ENCODE peak calls at places on chromosomes 1 and 21, in eight cellular contexts. W is breast epithelium; O is H4; C is activated T-cell treated with anti-CD3 and anti-CD28 coated beads, Interleukin-2, amount 50 U/mL, for 48 hours; J is cardiac muscle cell; G is endothelial cell; Y is right lobe of liver; D is HS-5. B is an unnamed sample.

GRCh38 chr1:176720835-176721234 is 257.9 kb downstream of the PAPPA2 start:
- DNase-seq in G (no peak), D (no peak), O (no peak), C (no peak), J (no peak), Y (no peak), W (no peak), B (no peak)

GRCh38 chr1:31955917-31956736 is 18.0 kb upstream of the PTP4A2 start:
- DNase-seq in C (peak), G (peak), D (peak), W (peak), O (peak), Y (peak), J (peak), B (peak)

GRCh38 chr1:52503706-52504105 is 49.2 kb downstream of the TUT4 start:
- DNase-seq in C (no peak), Y (no peak), O (no peak), J (no peak), G (no peak), D (no peak), W (no peak), B (no peak)

GRCh38 chr1:9908846-9909221 is 1.2 kb downstream of the CTNNBIP1 start:
- DNase-seq in D (no peak), G (no peak), W (no peak), C (no peak), O (no peak), Y (no peak), J (no peak), B (no peak)

GRCh38 chr1:77636864-77637263 is 45.6 kb downstream of the ZZZ3 start:
- DNase-seq in Y (no peak), O (no peak), W (no peak), J (no peak), G (no peak), C (no peak), D (no peak), B (no peak)

GRCh38 chr1:19682257-19682656 is 17.6 kb downstream of the HTR6 start:
- DNase-seq in O (peak), J (no peak), D (peak), G (no peak), W (no peak), C (no peak), Y (no peak), B (no peak)

GRCh38 chr21:31142600-31142999 is 104.3 kb upstream of the KRTAP19-8 start:
- DNase-seq in J (no peak), O (peak), G (peak), C (no peak), D (no peak), W (no peak), Y (no peak), B (no peak)

GRCh38 chr1:243396876-243397275 is 141.0 kb downstream of the SDCCAG8 start:
- DNase-seq in C (no peak), O (no peak), W (no peak), D (no peak), Y (peak), J (peak), G (no peak), B (no peak)

GRCh38 chr1:3708696-3709246 is 43.5 kb upstream of the CCDC27 start:
- DNase-seq in O (no peak), C (no peak), D (no peak), J (no peak), W (no peak), G (no peak), Y (no peak), B (no peak)

GRCh38 chr1:61588736-61589381 is 136.1 kb downstream of the TM2D1 start:
- DNase-seq in J (peak), D (peak), O (peak), G (peak), Y (peak), W (no peak), C (peak), B (peak)

GRCh38 chr1:243731301-243731891 is 118.6 kb downstream of the AKT3 start:
- DNase-seq in W (peak), C (no peak), G (no peak), O (no peak), D (no peak), J (no peak), Y (peak), B (no peak)

GRCh38 chr21:19123525-19123924 is 719.9 kb upstream of the TMPRSS15 start:
- DNase-seq in G (no peak), D (no peak), O (no peak), Y (no peak), J (no peak), C (no peak), W (no peak), B (no peak)

GRCh38 chr1:17365271-17365670 is 6.7 kb upstream of the PADI6 start:
- DNase-seq in W (no peak), J (no peak), D (no peak), Y (no peak), C (no peak), O (no peak), G (no peak), B (no peak)

GRCh38 chr1:167924102-167924501 is 10.2 kb upstream of the ADCY10 start:
- DNase-seq in Y (no peak), J (no peak), D (no peak), W (no peak), G (no peak), O (no peak), C (no peak), B (no peak)

GRCh38 chr1:219542828-219543518 is 69.9 kb downstream of the ZC3H11B start:
- DNase-seq in O (no peak), Y (no peak), J (no peak), G (no peak), D (peak), C (no peak), W (no peak), B (no peak)

GRCh38 chr21:36729301-36729970 is 30.5 kb downstream of the SIM2 start:
- DNase-seq in O (no peak), J (no peak), C (no peak), G (no peak), Y (no peak), W (no peak), D (no peak), B (no peak)

B was measured in epithelial cell of proximal tubule.